ENCODE peak calls at places on chromosomes 2 and 18, in seven cellular contexts. P is DND-41; Z is CD8-positive, alpha-beta memory T cell; L is iPS DF 6.9; F is hepatocyte; A is SJSA1; C is Peyer's patch. Q is an unnamed sample.

GRCh38 chr2:170313636-170314348 is 135.8 kb downstream of the MYO3B start:
- DNase-seq in C (no peak), Z (no peak), A (no peak), L (no peak), F (no peak), P (no peak), Q (no peak)

GRCh38 chr2:27714851-27715291 is 51.2 kb downstream of the SLC4A1AP start:
- DNase-seq in L (no peak), Z (no peak), P (no peak), F (no peak), C (no peak), A (no peak), Q (no peak)

GRCh38 chr2:188320861-188321260 is 29.2 kb downstream of the GULP1 start:
- DNase-seq in L (no peak), C (no peak), A (no peak), Z (no peak), P (no peak), F (no peak), Q (no peak)

GRCh38 chr18:77102246-77103040 is 30.1 kb downstream of the MBP start:
- DNase-seq in A (peak; percentile 69), C (no peak), P (no peak), Z (no peak), L (no peak), F (no peak), Q (peak; percentile 72)

GRCh38 chr2:171703574-171704347 is 16.5 kb downstream of the DYNC1I2 start:
- DNase-seq in F (peak; percentile 28), Z (no peak), P (no peak), C (no peak), A (no peak), L (no peak), Q (no peak)

GRCh38 chr2:60446413-60447358 is 106.8 kb downstream of the BCL11A start:
- DNase-seq in F (no peak), A (no peak), Z (no peak), C (no peak), P (no peak), L (no peak), Q (no peak)

GRCh38 chr2:38889575-38889974 is at the start of gene ARHGEF33:
- DNase-seq in L (no peak), C (no peak), A (no peak), P (no peak), Z (no peak), F (no peak), Q (no peak)

GRCh38 chr2:70086278-70086837 is 919 bp upstream of the PCBP1 start:
- DNase-seq in L (no peak), C (peak; percentile 77), Z (peak; percentile 69), P (peak; percentile 76), F (peak; percentile 84), A (peak; percentile 96), Q (peak; percentile 56)

GRCh38 chr2:76268928-76269327 is 558.2 kb upstream of the GCFC2 start:
- DNase-seq in L (no peak), P (no peak), Z (no peak), A (no peak), C (no peak), F (peak; percentile 14), Q (peak; percentile 4)

GRCh38 chr2:71945133-71945959 is 202.3 kb downstream of the CYP26B1 start:
- DNase-seq in P (no peak), Z (no peak), A (no peak), C (no peak), L (no peak), F (no peak), Q (no peak)

GRCh38 chr2:202771741-202772470 is 99.7 kb downstream of the ICA1L start:
- DNase-seq in F (no peak), L (no peak), P (no peak), Z (no peak), C (no peak), A (no peak), Q (peak; percentile 35)

GRCh38 chr2:26914286-26914962 is 56.0 kb upstream of the MAPRE3 start:
- DNase-seq in C (no peak), Z (no peak), F (no peak), P (no peak), L (no peak), A (no peak), Q (no peak)

GRCh38 chr2:102145107-102145506 is 2.6 kb downstream of the IL1R1 start:
- DNase-seq in A (no peak), P (no peak), Z (no peak), F (no peak), L (no peak), C (no peak), Q (no peak)
- H3K9me3 ChIP-seq in A (peaks cover 29% of the 10 kb centered on the region), P (peaks cover 2% of the 10 kb centered on the region), Z (peaks cover 4% of the 10 kb centered on the region), F (peaks cover 4% of the 10 kb centered on the region), L (no peaks in the 10 kb centered on the region), C (peaks cover 11% of the 10 kb centered on the region), Q (no peaks in the 10 kb centered on the region)

DNA sequence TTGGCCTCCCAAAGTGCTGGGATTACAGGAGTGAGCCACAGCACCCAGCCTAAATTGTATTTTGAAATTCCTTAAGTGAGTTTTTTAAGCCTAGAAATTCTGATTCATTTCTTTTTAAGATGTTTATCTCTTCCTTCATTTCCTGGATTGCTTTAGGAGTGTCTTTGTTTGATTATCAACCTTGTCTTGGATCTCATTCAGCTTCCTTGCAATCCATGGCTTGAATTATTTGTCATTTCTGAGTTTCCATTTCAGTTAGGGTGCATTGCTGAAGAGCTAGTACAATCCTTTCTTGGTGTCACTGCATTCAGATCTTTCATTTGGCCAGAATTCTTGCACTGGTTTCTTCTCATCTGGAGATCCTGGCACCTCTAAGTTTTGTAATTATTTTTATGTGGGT is 606.4 kb upstream of the ZNF804A start:
- DNase-seq in F (no peak), L (no peak), P (no peak), C (no peak), A (no peak), Z (no peak), Q (no peak)
- H3K27ac ChIP-seq in F (no peak overlapping the region), L (no peak overlapping the region), P (no peak overlapping the region), C (no peak overlapping the region), A (no peak overlapping the region), Z (no peak overlapping the region), Q (no peak overlapping the region)

GRCh38 chr2:150142561-150142960 is 344.9 kb downstream of the RND3 start:
- DNase-seq in A (peak; percentile 45), P (no peak), L (no peak), F (no peak), Z (no peak), C (no peak), Q (no peak)

GRCh38 chr2:150145312-150145711 is 342.2 kb downstream of the RND3 start:
- DNase-seq in Z (no peak), F (no peak), C (no peak), P (no peak), A (no peak), L (no peak), Q (no peak)

GRCh38 chr2:150143087-150143536 is 344.4 kb downstream of the RND3 start:
- DNase-seq in F (no peak), Z (no peak), A (peak; percentile 33), L (no peak), C (no peak), P (no peak), Q (no peak)

GRCh38 chr2:150146879-150147278 is 340.6 kb downstream of the RND3 start:
- DNase-seq in P (no peak), F (no peak), L (no peak), Z (no peak), C (no peak), A (no peak), Q (no peak)

GRCh38 chr2:150144546-150145305 is 342.7 kb downstream of the RND3 start:
- DNase-seq in C (no peak), F (no peak), L (no peak), Z (no peak), P (no peak), A (no peak), Q (no peak)
- H3K4me1 ChIP-seq in C (no peaks in the 10 kb centered on the region), F (no peaks in the 10 kb centered on the region), L (no peaks in the 10 kb centered on the region), Z (no peaks in the 10 kb centered on the region), P (peaks cover 22% of the 10 kb centered on the region), A (peaks cover 35% of the 10 kb centered on the region), Q (no peaks in the 10 kb centered on the region)

DNA sequence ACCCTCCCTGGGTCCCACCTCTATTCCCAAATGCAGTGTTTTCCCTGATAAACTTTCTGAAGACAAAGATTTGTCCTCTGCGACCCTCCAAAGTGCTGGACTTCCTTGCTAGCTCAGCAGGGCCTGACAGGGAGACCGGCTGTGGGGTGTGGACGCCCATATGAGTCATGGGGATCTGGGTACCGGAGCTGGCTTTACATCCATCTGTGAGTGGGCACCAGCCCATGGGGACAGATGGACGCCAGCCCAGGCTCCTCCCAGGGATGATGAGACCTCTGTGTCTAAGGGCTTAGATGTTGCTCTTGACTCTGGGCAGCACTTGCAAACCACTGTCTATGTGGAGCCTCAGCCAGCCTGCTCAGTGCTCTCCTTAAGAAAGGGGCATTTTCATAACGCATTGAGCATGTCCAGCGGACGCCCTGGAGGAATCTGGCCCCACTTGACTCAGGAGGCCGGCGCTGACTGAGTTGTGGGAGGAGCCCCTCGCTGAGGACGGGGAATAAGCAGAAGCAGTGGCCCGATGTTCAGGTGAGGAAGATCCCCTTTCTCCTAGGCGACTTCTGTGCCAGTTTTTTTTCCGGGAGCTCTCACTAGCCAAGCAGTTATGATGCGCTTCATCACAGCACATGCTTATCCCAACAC is 229.4 kb upstream of the MYT1L start:
- DNase-seq in Z (no peak), P (no peak), C (no peak), L (no peak), A (no peak), F (no peak), Q (no peak)
- H3K9me3 ChIP-seq in Z (no peaks in the 10 kb centered on the region), P (no peaks in the 10 kb centered on the region), C (no peaks in the 10 kb centered on the region), L (no peaks in the 10 kb centered on the region), A (no peaks in the 10 kb centered on the region), F (no peaks in the 10 kb centered on the region), Q (no peaks in the 10 kb centered on the region)

Q was measured in small intestine.